ENCODE peak calls at places on chromosome 2, in six cellular contexts. X, J, N, M, F and E are unnamed samples.

GRCh38 chr2:227297052-227297451 is 28.0 kb upstream of the MFF start:
- DNase-seq in X (no peak), N (no peak), M (no peak), J (no peak), F (no peak), E (no peak)

GRCh38 chr2:102261467-102261866 is 49.9 kb upstream of the IL1RL1 start:
- DNase-seq in F (no peak), X (no peak), N (no peak), J (no peak), M (no peak), E (no peak)

GRCh38 chr2:237333748-237334147 is 80.2 kb downstream of the COL6A3 start:
- DNase-seq in F (no peak), X (no peak), M (no peak), N (no peak), J (no peak), E (no peak)

GRCh38 chr2:220057922-220058321 is 430.5 kb downstream of the SLC4A3 start:
- DNase-seq in M (no peak), J (no peak), N (no peak), X (no peak), F (no peak), E (no peak)

GRCh38 chr2:186256540-186256939 is 229.5 kb upstream of the ZC3H15 start:
- DNase-seq in X (no peak), F (peak), M (no peak), J (no peak), N (no peak), E (peak)

GRCh38 chr2:156537147-156537546 is 101.0 kb downstream of the GPD2 start:
- DNase-seq in X (no peak), J (no peak), N (no peak), M (no peak), F (no peak), E (no peak)

GRCh38 chr2:31138037-31138962 is at the start of gene GALNT14:
- DNase-seq in F (no peak), N (peak), J (peak), M (no peak), X (no peak), E (no peak)

GRCh38 chr2:176599796-176600485 is 330.7 kb downstream of the MTX2 start:
- DNase-seq in F (no peak), X (no peak), M (no peak), N (no peak), J (no peak), E (no peak)

GRCh38 chr2:188561473-188561979 is 269.9 kb downstream of the GULP1 start:
- DNase-seq in M (no peak), N (no peak), X (no peak), F (no peak), J (no peak), E (no peak)

GRCh38 chr2:127579231-127579630 is 43.7 kb downstream of the MYO7B start:
- DNase-seq in J (peak), X (no peak), N (peak), F (no peak), M (no peak), E (no peak)

GRCh38 chr2:191032588-191033429 is 18.8 kb upstream of the STAT1 start:
- DNase-seq in M (no peak), X (no peak), J (no peak), F (peak), N (no peak), E (no peak)

GRCh38 chr2:1593371-1594205 is 150.7 kb downstream of the PXDN start:
- DNase-seq in X (no peak), N (no peak), F (no peak), J (peak), M (no peak), E (no peak)

GRCh38 chr2:12612646-12613045 is 104.1 kb upstream of the TRIB2 start:
- DNase-seq in N (no peak), M (no peak), F (no peak), J (no peak), X (no peak), E (no peak)

GRCh38 chr2:203590496-203590895 is 55.4 kb upstream of the RAPH1 start:
- DNase-seq in M (no peak), X (no peak), J (no peak), N (no peak), F (no peak), E (no peak)

GRCh38 chr2:42138163-42139016 is 30.8 kb upstream of the EML4 start:
- DNase-seq in M (no peak), J (no peak), F (peak), X (no peak), N (no peak), E (peak)

GRCh38 chr2:160075171-160075570 is 12.8 kb upstream of the PLA2R1 start:
- DNase-seq in X (no peak), J (no peak), N (no peak), M (no peak), F (peak), E (no peak)

GRCh38 chr2:27093430-27094352 is 7.1 kb downstream of the KHK start:
- DNase-seq in X (no peak), F (no peak), J (no peak), M (no peak), N (no peak), E (no peak)

GRCh38 chr2:28958689-28959088 is 22.4 kb upstream of the TOGARAM2 start:
- DNase-seq in J (no peak), X (peak), F (peak), M (peak), N (no peak), E (peak)

GRCh38 chr2:98911376-98912154 is 24.5 kb downstream of the CRACDL start:
- DNase-seq in X (no peak), N (peak), J (peak), F (no peak), M (no peak), E (no peak)

GRCh38 chr2:178796079-178796677 is 11.0 kb downstream of the TTN start:
- DNase-seq in X (no peak), M (no peak), N (no peak), F (peak), J (no peak), E (peak)

GRCh38 chr2:213544940-213545339 is 260.7 kb downstream of the SPAG16 start:
- DNase-seq in N (no peak), X (no peak), F (no peak), J (no peak), M (no peak), E (no peak)

GRCh38 chr2:84970266-84970955 is 550 bp upstream of the KCMF1 start:
- DNase-seq in F (peak), N (peak), M (peak), J (peak), X (peak), E (no peak)

GRCh38 chr2:38147333-38148121 is 71.6 kb upstream of the CYP1B1 start:
- DNase-seq in J (no peak), F (no peak), X (no peak), M (no peak), N (no peak), E (no peak)

GRCh38 chr2:38146302-38146916 is 70.5 kb upstream of the CYP1B1 start:
- DNase-seq in N (peak), J (no peak), X (no peak), M (peak), F (peak), E (no peak)

GRCh38 chr2:38146917-38147307 is 71.0 kb upstream of the CYP1B1 start:
- DNase-seq in F (peak), X (no peak), M (peak), J (no peak), N (peak), E (no peak)

GRCh38 chr2:38149533-38149932 is 73.6 kb upstream of the CYP1B1 start:
- DNase-seq in N (no peak), F (no peak), M (no peak), J (no peak), X (no peak), E (no peak)

DNA sequence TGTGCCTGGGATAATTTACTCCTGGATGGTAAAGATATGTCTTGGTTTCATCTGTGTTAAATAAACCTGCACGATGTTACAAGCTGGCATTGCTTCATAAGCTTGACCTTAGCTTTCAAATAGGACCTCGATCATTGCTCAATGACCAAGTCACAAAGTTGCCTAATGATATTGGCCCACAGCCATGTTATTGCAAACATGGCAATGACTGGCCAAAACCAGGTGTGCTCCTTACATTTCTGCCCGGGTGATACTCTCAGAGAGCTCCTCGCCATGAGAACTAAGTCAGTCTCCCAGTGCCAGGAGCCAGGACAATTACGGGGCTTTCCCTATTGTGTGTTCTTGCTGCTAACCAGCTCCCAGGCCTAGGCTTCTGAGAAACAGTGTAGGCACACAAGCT is 72.5 kb upstream of the CYP1B1 start:
- DNase-seq in X (no peak), F (no peak), M (no peak), J (no peak), N (no peak), E (no peak)
- H3K27ac ChIP-seq in X (no peak), F (no peak), M (no peak), J (peak), N (no peak), E (no peak)

DNA sequence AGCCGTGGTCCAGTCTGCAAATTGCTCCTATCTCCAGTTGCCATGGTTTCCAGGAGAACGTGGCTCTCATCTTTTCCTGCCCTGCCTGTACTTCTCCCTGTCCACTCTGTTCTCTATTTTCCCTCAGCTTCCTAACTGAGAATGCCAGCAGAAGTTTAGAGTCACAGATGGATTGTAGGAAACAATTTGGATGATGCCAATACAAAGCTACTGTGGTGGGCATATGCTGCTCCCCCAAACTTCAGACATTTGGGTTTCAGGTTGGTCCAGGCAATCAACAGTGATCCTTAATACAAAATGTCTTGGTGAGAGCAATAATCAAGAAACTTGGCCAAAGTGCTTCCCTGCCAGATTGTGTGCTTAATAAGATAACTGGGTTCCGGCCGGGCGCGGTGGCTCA is 50.2 kb downstream of the CDK15 start:
- DNase-seq in J (no peak), M (no peak), N (no peak), X (no peak), F (no peak), E (no peak)
- H3K27ac ChIP-seq in J (no peak), M (no peak), N (no peak), X (no peak), F (no peak), E (no peak)

GRCh38 chr2:105307962-105308361 is 21.6 kb downstream of the TGFBRAP1 start:
- DNase-seq in M (no peak), F (no peak), J (no peak), N (no peak), X (no peak), E (no peak)

GRCh38 chr2:105307146-105307545 is 22.4 kb downstream of the TGFBRAP1 start:
- DNase-seq in M (no peak), X (no peak), N (no peak), J (no peak), F (no peak), E (no peak)

GRCh38 chr2:105307550-105307949 is 22.0 kb downstream of the TGFBRAP1 start:
- DNase-seq in X (no peak), J (no peak), N (no peak), F (no peak), M (no peak), E (no peak)

GRCh38 chr2:105313877-105314276 is 15.7 kb downstream of the TGFBRAP1 start:
- DNase-seq in M (no peak), N (no peak), X (no peak), J (no peak), F (no peak), E (no peak)

GRCh38 chr2:105308785-105309540 is 20.6 kb downstream of the TGFBRAP1 start:
- DNase-seq in X (no peak), M (no peak), N (no peak), F (no peak), J (no peak), E (no peak)
- H3K27ac ChIP-seq in X (no peak), M (no peak), N (no peak), F (no peak), J (no peak), E (no peak)

DNA sequence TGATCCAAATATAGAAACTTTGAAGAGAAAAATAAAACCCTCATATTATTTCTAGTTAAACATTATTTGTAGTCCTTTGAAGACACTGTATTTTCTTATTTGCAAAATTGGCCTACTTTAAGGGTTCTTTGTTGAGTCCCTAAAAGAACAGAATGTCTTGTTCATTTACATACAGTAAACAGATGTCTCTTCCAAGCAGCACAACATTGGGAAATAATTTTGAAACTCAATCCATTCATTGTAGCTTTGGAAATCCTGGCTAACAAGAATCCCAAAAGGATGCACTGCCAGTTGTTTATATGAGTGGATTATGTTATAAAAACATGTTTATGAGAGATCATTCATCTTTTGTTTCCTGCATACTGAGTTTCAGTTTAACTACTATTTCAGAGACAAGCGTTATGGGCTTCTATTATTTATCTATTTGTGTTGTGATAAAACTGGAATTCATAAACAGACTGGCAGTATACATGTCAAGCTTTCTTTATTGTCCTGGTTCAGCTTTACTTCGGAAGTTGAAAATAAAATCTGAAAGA is 499.3 kb downstream of the PID1 start:
- DNase-seq in J (no peak), N (no peak), M (no peak), X (no peak), F (no peak), E (no peak)
- H3K27ac ChIP-seq in J (no peak), N (no peak), M (no peak), X (no peak), F (no peak), E (no peak)

GRCh38 chr2:39512941-39513340 is 75.9 kb upstream of the MAP4K3 start:
- DNase-seq in X (no peak), M (no peak), F (peak), N (no peak), J (no peak), E (no peak)
- H3K27ac ChIP-seq in X (no peak), M (peak), F (peak), N (no peak), J (peak), E (no peak)

GRCh38 chr2:64735504-64735903 is 81.8 kb upstream of the SERTAD2 start:
- DNase-seq in N (no peak), J (no peak), M (no peak), F (no peak), X (no peak), E (no peak)

GRCh38 chr2:64732153-64732552 is 78.4 kb upstream of the SERTAD2 start:
- DNase-seq in J (no peak), X (no peak), N (no peak), F (no peak), M (no peak), E (no peak)

GRCh38 chr2:64742678-64743077 is 89.0 kb upstream of the SERTAD2 start:
- DNase-seq in M (no peak), N (no peak), J (no peak), X (no peak), F (no peak), E (no peak)

GRCh38 chr2:64738026-64738425 is 84.3 kb upstream of the SERTAD2 start:
- DNase-seq in F (no peak), J (no peak), X (no peak), M (no peak), N (no peak), E (no peak)

GRCh38 chr2:64737547-64737946 is 83.8 kb upstream of the SERTAD2 start:
- DNase-seq in X (no peak), M (no peak), F (no peak), N (no peak), J (no peak), E (no peak)
- H3K27ac ChIP-seq in X (no peak), M (no peak), F (no peak), N (no peak), J (no peak), E (no peak)

GRCh38 chr2:217289909-217290283 is 430.0 kb upstream of the TNP1 start:
- DNase-seq in X (no peak), N (no peak), M (no peak), F (no peak), J (no peak), E (no peak)
- H3K27ac ChIP-seq in X (no peak), N (no peak), M (no peak), F (no peak), J (no peak), E (no peak)